ENCODE peak calls at places on chromosomes 7 and 10, in five cellular contexts. W is GM12865; K is stimulated activated CD4-positive, alpha-beta T cell treated with anti-CD3 and anti-CD28 coated beads, Interleukin-12 subunit alpha, Interleukin-12 subunit beta, amount 100 ng/mL, for 4 hours; Y is activated effector memory CD4-positive, alpha-beta T cell treated with anti-CD3 and anti-CD28 coated beads, Interleukin-2, amount 50 U/mL, for 16 hours; G is stimulated activated CD8-positive, alpha-beta memory T cell treated with anti-CD3 and anti-CD28 coated beads, Interleukin-15, amount 100 ng/mL, for 4 hours. S is an unnamed sample.

GRCh38 chr7:46352335-46352954 is 431.4 kb upstream of the IGFBP3 start:
- DNase-seq in K (no peak), Y (no peak), W (peak; percentile 69), G (no peak), S (no peak)

GRCh38 chr10:75137533-75138438 is 26.3 kb downstream of the SAMD8 start:
- DNase-seq in W (peak; percentile 12), K (no peak), G (no peak), Y (no peak), S (no peak)

GRCh38 chr7:133290041-133290440 is 37.2 kb downstream of the EXOC4 start:
- DNase-seq in W (no peak), K (no peak), Y (no peak), G (no peak), S (no peak)

GRCh38 chr10:90930971-90931841 is 10.3 kb upstream of the ANKRD1 start:
- DNase-seq in G (no peak), Y (no peak), K (no peak), W (no peak), S (peak; percentile 83)

GRCh38 chr7:20235303-20235702 is 18.1 kb upstream of the MACC1 start:
- DNase-seq in G (no peak), Y (no peak), W (no peak), K (no peak), S (no peak)

GRCh38 chr7:124155400-124156022 is 122.6 kb upstream of the TMEM229A start:
- DNase-seq in G (no peak), W (peak; percentile 15), K (no peak), Y (no peak), S (no peak)

GRCh38 chr7:81231203-81231922 is 312.5 kb upstream of the SEMA3C start:
- DNase-seq in W (no peak), Y (no peak), G (no peak), K (no peak), S (no peak)

GRCh38 chr10:71831646-71832552 is 19.2 kb downstream of the PSAP start:
- DNase-seq in W (no peak), K (no peak), G (no peak), Y (no peak), S (no peak)

GRCh38 chr7:112501958-112502503 is 21.2 kb downstream of the LSMEM1 start:
- DNase-seq in W (no peak), G (no peak), K (no peak), Y (no peak), S (no peak)

GRCh38 chr10:78621183-78621789 is 447.5 kb upstream of the ZMIZ1 start:
- DNase-seq in Y (no peak), K (no peak), G (no peak), W (no peak), S (no peak)

GRCh38 chr7:31488562-31489203 is 25.2 kb upstream of the ITPRID1 start:
- DNase-seq in G (no peak), K (peak; percentile 12), W (peak; percentile 83), Y (peak; percentile 62), S (no peak)

GRCh38 chr7:137964824-137965545 is 36.9 kb downstream of the CREB3L2 start:
- DNase-seq in K (no peak), G (no peak), Y (no peak), W (no peak), S (no peak)

GRCh38 chr7:101126651-101127459 is at the start of gene SERPINE1:
- DNase-seq in G (peak; percentile 29), Y (peak; percentile 75), W (peak; percentile 85), K (no peak), S (peak; percentile 99)

GRCh38 chr7:157978766-157979165 is 608.9 kb downstream of the PTPRN2 start:
- DNase-seq in K (no peak), Y (peak; percentile 47), G (no peak), W (no peak), S (no peak)

GRCh38 chr7:149007615-149008014 is 20.7 kb downstream of the PDIA4 start:
- DNase-seq in G (no peak), Y (no peak), K (no peak), W (no peak), S (no peak)

GRCh38 chr7:18610331-18610948 is 114.9 kb downstream of the HDAC9 start:
- DNase-seq in Y (no peak), G (no peak), K (no peak), W (peak; percentile 56), S (no peak)

GRCh38 chr7:15503603-15504280 is 58.1 kb downstream of the AGMO start:
- DNase-seq in W (no peak), Y (no peak), K (no peak), G (no peak), S (no peak)

GRCh38 chr10:19658131-19658530 is 158.1 kb upstream of the PLXDC2 start:
- DNase-seq in G (no peak), W (no peak), K (no peak), Y (no peak), S (no peak)

GRCh38 chr7:107982918-107983389 is 20.0 kb downstream of the LAMB1 start:
- DNase-seq in W (no peak), K (no peak), Y (no peak), G (no peak), S (no peak)

GRCh38 chr7:12422449-12423320 is 19.0 kb upstream of the VWDE start:
- DNase-seq in W (no peak), G (no peak), Y (no peak), K (no peak), S (no peak)

GRCh38 chr10:71433116-71433982 is 36.6 kb downstream of the CDH23 start:
- DNase-seq in W (no peak), K (no peak), Y (peak; percentile 36), G (no peak), S (no peak)

GRCh38 chr7:77653572-77653971 is 42.7 kb upstream of the RSBN1L start:
- DNase-seq in K (no peak), G (no peak), W (no peak), Y (no peak), S (no peak)

GRCh38 chr10:1712314-1712713 is 25.0 kb downstream of the ADARB2 start:
- DNase-seq in W (peak; percentile 54), Y (no peak), K (no peak), G (no peak), S (no peak)

GRCh38 chr10:120456626-120457430 is at the start of gene PLPP4:
- DNase-seq in G (no peak), Y (no peak), K (no peak), W (no peak), S (no peak)

GRCh38 chr7:98282727-98283126 is 1.2 kb downstream of the BRI3 start:
- DNase-seq in Y (no peak), G (no peak), W (no peak), K (no peak), S (no peak)

GRCh38 chr7:148507741-148508285 is 82.8 kb upstream of the C7orf33 start:
- DNase-seq in Y (no peak), K (no peak), G (no peak), W (no peak), S (no peak)

GRCh38 chr10:5817322-5818047 is 4.3 kb upstream of the GDI2 start:
- DNase-seq in Y (no peak), G (no peak), W (peak; percentile 75), K (no peak), S (no peak)

GRCh38 chr7:2926120-2926897 is 82.2 kb upstream of the GNA12 start:
- DNase-seq in K (no peak), Y (no peak), W (no peak), G (no peak), S (no peak)

GRCh38 chr7:87498893-87499292 is 23.4 kb upstream of the ABCB4 start:
- DNase-seq in W (no peak), K (no peak), Y (no peak), G (no peak), S (no peak)